ENCODE peak calls at places on chromosomes 4 and X, in five cellular contexts. D is H9; J is aorta; Z is CD8-positive, alpha-beta memory T cell; A is GM23248. T is an unnamed sample.

GRCh38 chr4:70556856-70557255 is 35.2 kb upstream of the AMBN start:
- DNase-seq in J (no peak), A (peak), D (no peak), Z (no peak), T (no peak)

GRCh38 chrX:35098419-35098818 is 155.8 kb downstream of the FAM47B start:
- DNase-seq in J (no peak), A (peak), Z (no peak), D (no peak), T (no peak)

GRCh38 chr4:52573551-52573950 is 85.5 kb downstream of the USP46 start:
- DNase-seq in A (no peak), J (no peak), Z (no peak), D (no peak), T (no peak)

GRCh38 chrX:53089224-53089842 is 4.6 kb upstream of the KANTR start:
- DNase-seq in Z (peak), J (no peak), A (peak), D (no peak), T (no peak)

GRCh38 chrX:5965406-5965805 is 263.3 kb downstream of the NLGN4X start:
- DNase-seq in Z (no peak), A (no peak), D (no peak), J (no peak), T (no peak)

GRCh38 chr4:173275150-173275549 is 59.0 kb downstream of the HMGB2 start:
- DNase-seq in A (no peak), J (no peak), D (no peak), Z (no peak), T (no peak)

GRCh38 chr4:142405021-142405991 is 440.8 kb downstream of the INPP4B start:
- DNase-seq in D (peak), A (peak), Z (peak), J (peak), T (peak)

GRCh38 chr4:168919706-168920324 is 90.2 kb downstream of the CBR4 start:
- DNase-seq in A (no peak), Z (no peak), J (no peak), D (no peak), T (no peak)

GRCh38 chr4:140222175-140222574 is 68.2 kb upstream of the MAML3 start:
- DNase-seq in A (peak), J (no peak), D (no peak), Z (no peak), T (no peak)

GRCh38 chr4:16360694-16361262 is 134.5 kb upstream of the TAPT1 start:
- DNase-seq in J (no peak), Z (no peak), D (no peak), A (no peak), T (no peak)

GRCh38 chrX:129980540-129981206 is 1.8 kb upstream of the BCORL1 start:
- DNase-seq in D (peak), Z (no peak), J (peak), A (peak), T (no peak)

GRCh38 chr4:142091691-142092182 is 455.4 kb downstream of the IL15 start:
- DNase-seq in A (peak), D (no peak), Z (no peak), J (peak), T (peak)

GRCh38 chr4:142278663-142279062 is 567.4 kb downstream of the INPP4B start:
- DNase-seq in J (no peak), A (no peak), Z (no peak), D (no peak), T (peak)

GRCh38 chr4:152500798-152501434 is 35.0 kb downstream of the FBXW7 start:
- DNase-seq in D (peak), J (no peak), A (peak), Z (peak), T (peak)

GRCh38 chr4:26330186-26330787 is 9.5 kb downstream of the RBPJ start:
- DNase-seq in D (no peak), J (no peak), A (peak), Z (peak), T (no peak)

GRCh38 chrX:48956728-48957414 is 536 bp downstream of the OTUD5 start:
- DNase-seq in D (no peak), J (peak), A (peak), Z (peak), T (no peak)

GRCh38 chrX:118164138-118164537 is 47.5 kb upstream of the KLHL13 start:
- DNase-seq in Z (no peak), A (peak), J (no peak), D (no peak), T (no peak)

GRCh38 chrX:23819385-23820234 is 36.6 kb downstream of the SAT1 start:
- DNase-seq in Z (no peak), A (peak), D (no peak), J (no peak), T (no peak)

GRCh38 chr4:10554694-10555093 is 97.5 kb upstream of the ZNF518B start:
- DNase-seq in J (no peak), Z (peak), D (peak), A (peak), T (no peak)

GRCh38 chr4:10552591-10553280 is 95.5 kb upstream of the ZNF518B start:
- DNase-seq in D (no peak), Z (no peak), J (no peak), A (no peak), T (no peak)
- H3K27ac ChIP-seq in D (no peak), Z (no peak), J (no peak), A (no peak), T (no peak)

DNA sequence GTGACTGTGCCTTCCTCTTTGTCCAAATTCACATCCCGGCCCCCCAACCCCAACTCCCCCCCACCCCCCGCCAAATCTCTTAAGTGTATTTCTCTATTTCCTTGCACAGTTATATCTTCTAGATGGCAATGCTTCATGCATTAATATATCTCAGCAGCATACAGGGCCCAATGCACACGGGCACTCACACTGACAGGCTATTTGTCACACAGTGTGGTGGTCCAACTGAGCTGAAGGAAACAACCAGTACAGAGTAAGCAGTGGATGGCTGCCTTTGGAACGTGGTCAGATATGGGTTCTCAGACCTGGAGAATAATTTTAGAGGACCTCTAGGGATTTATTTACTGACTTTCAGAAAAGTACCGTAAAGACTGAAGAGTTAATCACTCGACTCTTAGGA is 684 bp downstream of the EXOC1 start:
- DNase-seq in J (no peak), D (no peak), Z (no peak), A (peak), T (no peak)
- H3K27ac ChIP-seq in J (peak), D (no peak), Z (peak), A (peak), T (peak)

DNA sequence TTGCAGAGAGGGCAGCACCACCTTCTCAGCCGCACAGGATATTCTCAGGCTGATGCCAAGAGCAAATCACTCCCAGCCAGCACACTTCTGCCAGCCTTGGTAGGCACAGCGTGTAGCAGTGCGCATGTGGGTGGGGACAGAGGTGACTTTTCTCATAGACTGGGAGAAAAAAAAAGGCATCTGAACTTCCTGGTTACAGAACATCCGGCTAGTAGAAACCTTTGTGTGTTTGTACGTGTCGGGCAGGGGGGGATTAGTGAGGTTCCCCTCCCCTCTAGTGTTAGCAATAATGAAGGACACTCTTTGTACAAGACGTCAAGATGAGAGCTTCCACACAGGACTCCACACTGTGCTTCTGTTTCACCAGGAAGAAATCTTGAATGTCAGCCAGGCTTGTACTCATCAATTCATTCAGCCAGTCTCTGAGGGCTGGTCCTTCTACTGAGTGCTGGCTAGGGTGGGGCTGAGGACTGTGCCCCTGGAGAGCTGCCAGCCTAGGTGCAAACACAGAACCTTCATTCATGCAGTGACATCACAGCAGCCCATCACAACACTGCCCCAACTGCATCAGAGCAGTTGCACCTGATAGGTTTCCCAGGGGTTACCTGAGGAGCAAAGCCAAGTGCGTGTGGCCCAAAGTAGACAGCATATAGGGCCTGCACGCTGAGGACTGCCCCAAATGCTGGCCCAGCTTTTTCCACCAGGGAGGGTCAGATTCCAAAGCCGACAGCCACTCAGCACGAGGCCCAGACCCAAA is 34.7 kb downstream of the SLC25A5 start:
- DNase-seq in D (peak), A (peak), Z (peak), J (no peak), T (peak)
- H3K27ac ChIP-seq in D (no peak), A (peak), Z (no peak), J (peak), T (peak)

DNA sequence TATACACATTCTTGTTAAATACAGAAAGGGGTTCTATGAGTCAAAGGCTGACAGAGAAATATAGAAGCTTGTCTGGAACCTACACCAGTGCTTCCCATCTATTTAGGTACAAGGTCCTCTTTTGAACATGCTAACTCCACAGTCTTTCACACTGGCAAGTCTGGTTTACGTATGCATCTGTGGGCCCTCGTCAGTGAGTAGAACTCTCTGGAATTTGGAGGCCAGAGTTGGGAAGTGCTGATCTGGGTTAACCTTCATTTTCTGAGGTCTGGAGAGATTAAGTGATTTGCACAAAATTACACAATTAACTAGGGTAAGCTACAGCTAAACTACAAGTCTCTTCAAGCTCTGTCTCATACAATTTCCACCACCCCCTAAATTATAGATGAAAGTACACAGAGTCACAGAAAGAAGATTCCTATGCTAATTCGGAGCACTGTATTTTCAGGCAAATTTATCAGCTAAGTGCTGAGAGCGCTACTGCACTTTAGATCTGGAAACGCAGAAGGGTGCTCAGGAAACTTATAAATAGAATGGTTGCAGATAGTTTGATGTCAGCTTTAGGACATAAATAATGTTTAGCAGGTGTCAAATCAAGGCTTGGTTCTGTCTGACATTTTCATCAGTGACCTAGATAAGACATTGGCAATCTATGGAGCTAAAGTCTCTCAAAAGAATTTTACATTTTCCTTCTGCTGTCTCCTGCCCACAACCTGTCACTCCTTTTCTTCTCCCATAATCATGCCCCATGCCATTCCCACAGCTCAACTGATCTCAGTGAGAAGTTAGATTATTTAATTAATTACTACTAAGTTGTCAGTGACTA is 43.0 kb upstream of the PDLIM5 start:
- DNase-seq in J (no peak), A (peak), D (no peak), Z (no peak), T (no peak)
- H3K27ac ChIP-seq in J (peak), A (no peak), D (no peak), Z (no peak), T (no peak)

DNA sequence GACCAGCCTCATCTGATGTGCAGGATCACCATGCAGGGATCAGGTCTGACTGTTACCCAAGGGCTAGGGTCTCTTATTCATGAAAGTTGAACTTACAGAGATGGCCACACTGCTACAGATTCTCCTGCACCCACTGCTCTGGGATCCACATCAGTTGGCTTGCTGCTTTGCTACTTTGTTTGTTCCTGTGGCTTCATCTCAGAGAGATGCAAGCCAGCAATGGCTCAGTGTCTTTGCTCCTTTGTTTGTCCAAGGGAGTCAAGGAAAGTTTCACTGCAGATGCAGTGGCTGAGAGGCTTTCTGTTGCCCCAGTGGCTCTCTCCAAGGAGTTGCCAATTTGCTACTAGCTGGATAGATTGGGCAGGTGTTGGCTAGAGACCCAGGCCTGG is 70.3 kb upstream of the UGT2B7 start:
- DNase-seq in D (no peak), A (no peak), J (no peak), Z (no peak), T (no peak)
- H3K27ac ChIP-seq in D (no peak), A (no peak), J (no peak), Z (no peak), T (no peak)

DNA sequence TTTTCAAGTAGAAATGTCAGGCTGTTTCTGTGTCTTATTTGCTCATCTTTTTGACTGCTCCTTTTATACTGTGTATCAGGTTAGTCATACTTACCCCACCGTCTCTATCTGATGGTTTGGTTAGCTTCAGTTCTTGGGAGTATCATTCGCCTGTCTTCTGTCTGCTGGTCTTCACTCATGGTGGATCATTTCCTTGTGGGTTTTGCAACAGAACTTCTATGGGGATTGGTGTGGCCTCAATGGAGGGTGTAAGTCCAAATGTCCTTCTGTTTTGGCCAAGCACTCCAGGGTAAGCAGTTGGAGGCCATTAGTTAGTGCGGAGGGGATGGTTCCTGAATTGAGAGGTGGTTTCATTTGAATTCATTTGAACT is 7.2 kb downstream of the ABCD1 start:
- DNase-seq in D (no peak), J (no peak), A (no peak), Z (no peak), T (no peak)
- H3K27ac ChIP-seq in D (no peak), J (no peak), A (no peak), Z (no peak), T (no peak)

T was measured in epithelial cell of prostate.